ENCODE peak calls at places on chromosomes 12 and 14, in nine cellular contexts. U, J, C, X, I, G, R, M and Q are unnamed samples. For H3K9me3, the result is how much of the 10 kb centered on the place peaks cover.

GRCh38 chr12:58794859-58795258 is 125.4 kb downstream of the LRIG3 start:
- DNase-seq in M (no peak), J (no peak), G (no peak), X (no peak), I (no peak), R (no peak), C (no peak), U (no peak), Q (no peak)

GRCh38 chr12:63150255-63151060 is 543 bp downstream of the AVPR1A start:
- DNase-seq in J (no peak), R (no peak), M (peak), X (no peak), I (no peak), G (peak), C (peak), U (peak), Q (no peak)

GRCh38 chr12:92437452-92437851 is 265.3 kb upstream of the PLEKHG7 start:
- DNase-seq in C (no peak), X (no peak), J (no peak), G (no peak), R (no peak), M (no peak), U (no peak), I (no peak), Q (no peak)

GRCh38 chr14:59511916-59512530 is 27.7 kb downstream of the JKAMP start:
- DNase-seq in C (no peak), R (no peak), X (no peak), M (no peak), I (peak), J (no peak), G (no peak), U (no peak), Q (no peak)

GRCh38 chr12:106144847-106145246 is 6.1 kb upstream of the NUAK1 start:
- DNase-seq in G (no peak), R (no peak), M (no peak), I (no peak), U (no peak), J (no peak), C (no peak), X (no peak), Q (no peak)

GRCh38 chr12:124915249-124916236 is 1.1 kb upstream of the UBC start:
- DNase-seq in X (peak), R (no peak), I (peak), M (peak), J (no peak), U (no peak), G (peak), C (no peak), Q (no peak)

GRCh38 chr12:120719072-120719471 is 6.6 kb upstream of the ACADS start:
- DNase-seq in U (no peak), I (no peak), M (no peak), C (no peak), J (no peak), X (no peak), G (peak), R (no peak), Q (no peak)

GRCh38 chr14:102317564-102318248 is 1.8 kb upstream of the ZNF839 start:
- DNase-seq in R (peak), C (no peak), X (no peak), J (no peak), U (no peak), I (no peak), G (peak), M (no peak), Q (no peak)

GRCh38 chr14:77000340-77001235 is 27.9 kb downstream of the IRF2BPL start:
- DNase-seq in M (peak), U (peak), G (peak), R (no peak), I (peak), X (no peak), C (no peak), J (no peak), Q (no peak)

GRCh38 chr12:16165506-16165905 is 112.0 kb downstream of the SLC15A5 start:
- DNase-seq in C (peak), X (peak), G (peak), I (peak), M (peak), U (no peak), J (no peak), R (no peak), Q (no peak)

GRCh38 chr12:122669397-122670070 is 33.6 kb downstream of the HCAR2 start:
- DNase-seq in I (peak), J (no peak), C (no peak), G (no peak), R (no peak), X (no peak), U (no peak), M (no peak), Q (no peak)

GRCh38 chr14:89304972-89305703 is 111.9 kb downstream of the FOXN3 start:
- DNase-seq in G (peak), U (no peak), R (no peak), M (peak), C (peak), I (peak), J (no peak), X (no peak), Q (no peak)

GRCh38 chr12:52942056-52942913 is 6.6 kb upstream of the KRT18 start:
- DNase-seq in G (peak), I (no peak), R (no peak), M (no peak), C (no peak), U (no peak), J (no peak), X (peak), Q (no peak)

GRCh38 chr12:53505086-53505485 is 2.2 kb downstream of the NPFF start:
- DNase-seq in C (no peak), X (no peak), I (peak), G (no peak), U (no peak), R (no peak), J (no peak), M (peak), Q (no peak)

GRCh38 chr14:104937161-104937560 is 12.5 kb downstream of the PLD4 start:
- DNase-seq in C (peak), I (no peak), X (no peak), R (no peak), M (no peak), J (no peak), G (no peak), U (no peak), Q (no peak)

GRCh38 chr14:56498112-56498511 is 81.5 kb upstream of the TMEM260 start:
- DNase-seq in X (no peak), M (no peak), C (no peak), R (no peak), U (no peak), I (no peak), J (no peak), G (no peak), Q (no peak)

GRCh38 chr14:64213079-64213478 is 81.1 kb downstream of the ESR2 start:
- DNase-seq in X (peak), C (no peak), I (no peak), M (no peak), U (no peak), J (no peak), R (no peak), G (peak), Q (no peak)

GRCh38 chr12:122886851-122887816 is 8.8 kb downstream of the VPS37B start:
- DNase-seq in I (peak), J (no peak), M (no peak), R (no peak), G (peak), X (no peak), C (no peak), U (no peak), Q (no peak)

GRCh38 chr14:103296007-103296406 is 38.0 kb upstream of the EIF5 start:
- DNase-seq in I (peak), X (no peak), C (no peak), U (no peak), R (no peak), M (no peak), G (peak), J (no peak), Q (no peak)

GRCh38 chr14:98785578-98785977 is 486.4 kb downstream of the BCL11B start:
- DNase-seq in U (no peak), I (no peak), X (no peak), M (no peak), J (no peak), R (no peak), C (no peak), G (no peak), Q (no peak)
- H3K9me3 ChIP-seq in U (under half), I (under half), X (under half), M (under half), J (under half), R (under half), C (under half), G (under half), Q (under half)

GRCh38 chr14:73814158-73814557 is 37.5 kb upstream of the PTGR2 start:
- DNase-seq in M (no peak), X (no peak), I (peak), J (no peak), C (no peak), R (no peak), G (no peak), U (no peak), Q (no peak)
- H3K9me3 ChIP-seq in M (under half), X (under half), I (under half), J (under half), C (under half), R (under half), G (under half), U (under half), Q (under half)

DNA sequence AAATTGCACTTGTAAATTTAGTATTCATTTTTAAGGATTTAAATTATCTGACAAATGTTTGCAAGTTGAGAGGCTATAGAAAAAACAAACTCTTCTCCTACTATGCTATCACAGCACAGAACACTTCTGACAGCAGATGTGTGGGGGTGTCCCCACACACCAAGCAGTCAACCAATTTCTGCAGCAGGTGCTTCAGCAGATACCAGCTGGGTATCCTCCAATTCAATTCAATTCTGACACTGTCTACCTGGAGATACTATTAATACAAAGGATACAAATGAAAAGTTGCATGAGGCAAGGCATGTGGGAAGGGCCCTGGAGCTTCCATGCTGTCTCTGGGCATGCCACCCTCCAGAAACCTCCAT is 35.1 kb downstream of the PCNX1 start:
- DNase-seq in X (no peak), G (no peak), U (no peak), C (no peak), J (no peak), M (no peak), R (no peak), I (no peak), Q (no peak)
- H3K9me3 ChIP-seq in X (under half), G (under half), U (under half), C (under half), J (under half), M (under half), R (under half), I (under half), Q (under half)

DNA sequence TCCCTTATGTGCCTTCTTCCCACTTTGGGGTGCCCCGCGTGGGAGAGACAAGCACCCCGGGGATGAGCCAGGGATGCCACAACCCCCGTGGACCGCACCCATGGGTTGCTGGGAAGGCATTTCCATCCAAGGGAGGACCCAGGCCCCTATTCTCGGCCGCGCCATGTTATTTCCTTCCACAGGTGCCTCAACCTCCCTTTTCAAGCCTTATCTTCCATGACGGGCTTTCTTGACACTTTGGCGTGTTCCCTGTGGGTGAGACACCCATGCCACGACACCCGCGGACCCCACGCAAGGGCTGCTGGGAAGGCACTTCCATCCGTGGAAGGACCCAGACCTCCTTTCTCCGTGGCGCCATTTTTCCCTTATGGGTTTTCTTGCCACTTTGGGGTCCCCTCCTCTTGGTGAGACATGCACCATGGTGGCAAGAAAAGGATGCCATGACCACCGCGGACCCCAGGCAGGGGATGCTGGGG is 269.2 kb downstream of the ALG10 start:
- DNase-seq in M (no peak), J (no peak), X (peak), G (no peak), C (no peak), R (no peak), I (no peak), U (no peak), Q (no peak)
- H3K9me3 ChIP-seq in M (under half), J (under half), X (under half), G (under half), C (under half), R (under half), I (under half), U (under half), Q (under half)

GRCh38 chr12:132941336-132941954 is 14.7 kb downstream of the ZNF605 start:
- DNase-seq in C (no peak), M (no peak), J (no peak), X (no peak), G (no peak), R (no peak), I (no peak), U (no peak), Q (no peak)

GRCh38 chr12:132940071-132940719 is 15.9 kb downstream of the ZNF605 start:
- DNase-seq in U (no peak), X (no peak), I (no peak), C (no peak), J (no peak), M (no peak), R (no peak), G (no peak), Q (no peak)

GRCh38 chr12:132937476-132937875 is 18.6 kb downstream of the ZNF605 start:
- DNase-seq in G (no peak), X (no peak), C (no peak), I (no peak), R (no peak), U (no peak), M (no peak), J (no peak), Q (no peak)

GRCh38 chr12:132936163-132936562 is 19.9 kb downstream of the ZNF605 start:
- DNase-seq in X (no peak), J (no peak), U (no peak), R (no peak), C (no peak), G (no peak), M (no peak), I (no peak), Q (no peak)
- H3K9me3 ChIP-seq in X (under half), J (under half), U (half or more), R (under half), C (under half), G (under half), M (half or more), I (under half), Q (under half)

GRCh38 chr14:94406910-94407309 is 18.5 kb upstream of the SERPINA1 start:
- DNase-seq in X (no peak), I (no peak), G (no peak), R (no peak), C (no peak), J (no peak), U (no peak), M (no peak), Q (no peak)

GRCh38 chr14:94412671-94413638 is 24.6 kb upstream of the SERPINA1 start:
- DNase-seq in J (no peak), M (no peak), C (no peak), U (no peak), X (no peak), I (peak), R (no peak), G (no peak), Q (no peak)

GRCh38 chr14:94407906-94408305 is 19.5 kb upstream of the SERPINA1 start:
- DNase-seq in M (no peak), I (no peak), X (no peak), G (no peak), U (no peak), J (no peak), R (no peak), C (no peak), Q (no peak)

GRCh38 chr14:94408546-94409095 is 20.2 kb upstream of the SERPINA1 start:
- DNase-seq in J (no peak), U (no peak), G (no peak), I (no peak), X (no peak), M (no peak), C (no peak), R (no peak), Q (no peak)

GRCh38 chr14:94411638-94412037 is 23.2 kb upstream of the SERPINA1 start:
- DNase-seq in C (no peak), J (no peak), R (no peak), G (no peak), I (no peak), X (no peak), U (no peak), M (no peak), Q (no peak)
- H3K9me3 ChIP-seq in C (under half), J (under half), R (under half), G (under half), I (under half), X (under half), U (under half), M (under half), Q (under half)

GRCh38 chr14:70871001-70871400 is 36.3 kb upstream of the PCNX1 start:
- DNase-seq in C (no peak), M (no peak), X (no peak), J (no peak), U (no peak), R (no peak), G (no peak), I (no peak), Q (no peak)
- H3K9me3 ChIP-seq in C (under half), M (under half), X (under half), J (under half), U (under half), R (under half), G (under half), I (under half), Q (under half)

DNA sequence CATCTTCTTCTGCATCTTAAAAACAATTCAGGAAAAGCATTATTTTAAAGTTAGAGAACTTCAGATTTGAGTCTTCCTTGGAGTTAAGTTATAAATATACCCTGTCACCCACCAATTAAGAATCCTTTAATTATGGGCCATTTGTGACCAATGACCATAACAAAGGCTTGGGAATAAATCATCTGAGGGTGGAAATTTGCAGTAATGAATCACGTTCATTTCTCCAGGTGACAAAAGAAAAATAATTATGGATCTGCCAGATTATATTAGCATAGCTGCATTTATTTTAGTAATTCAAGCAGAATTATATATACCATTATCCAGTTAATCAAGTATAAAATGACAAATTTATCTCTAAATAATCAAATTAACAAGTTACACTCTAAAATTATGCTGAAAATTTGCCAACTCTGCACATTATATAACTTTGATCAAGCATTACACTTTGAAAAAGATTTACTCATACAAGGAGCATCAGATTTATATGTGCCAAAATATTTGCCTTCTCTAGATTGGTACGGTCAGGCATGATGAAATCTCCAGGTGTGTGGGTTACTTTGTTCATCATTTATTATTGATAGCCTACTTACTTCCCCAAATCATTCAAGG is at the start of gene OR4K14:
- DNase-seq in C (no peak), R (no peak), G (no peak), X (no peak), I (no peak), M (no peak), U (no peak), J (no peak), Q (no peak)
- H3K9me3 ChIP-seq in C (under half), R (under half), G (under half), X (under half), I (under half), M (under half), U (under half), J (under half), Q (under half)

GRCh38 chr12:34294671-34295365 is 272.5 kb downstream of the ALG10 start:
- DNase-seq in M (peak), C (peak), U (peak), X (peak), G (no peak), I (no peak), R (no peak), J (no peak), Q (peak)
- H3K9me3 ChIP-seq in M (under half), C (under half), U (under half), X (under half), G (under half), I (under half), R (under half), J (under half), Q (under half)

DNA sequence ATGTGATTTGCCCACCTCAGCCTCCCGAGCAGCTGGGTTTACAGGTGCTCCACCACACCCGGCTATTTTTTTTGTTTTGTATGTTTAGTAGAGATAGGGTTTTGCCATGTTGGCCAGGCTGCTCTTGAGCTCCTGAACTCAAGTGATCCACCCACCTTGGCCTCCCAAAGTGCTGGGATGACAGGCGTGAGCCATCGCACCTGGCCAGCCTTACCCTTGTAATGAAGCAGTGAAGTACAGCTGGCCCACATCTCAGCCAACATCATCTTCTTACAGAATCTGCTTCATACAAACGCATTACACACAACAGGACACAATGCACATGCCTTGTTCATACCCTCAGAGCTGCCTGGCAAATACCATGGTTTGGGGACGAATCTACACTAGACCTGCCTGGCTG is 31.3 kb upstream of the CHFR start:
- DNase-seq in G (no peak), C (no peak), X (no peak), I (no peak), R (no peak), U (no peak), M (no peak), J (no peak), Q (no peak)
- H3K9me3 ChIP-seq in G (under half), C (under half), X (under half), I (under half), R (half or more), U (half or more), M (half or more), J (under half), Q (under half)